ENCODE peak calls at places on chromosomes 7 and 10, in four cellular contexts. M, C, S and B are unnamed samples.

GRCh38 chr10:88661577-88661976 is 2.7 kb upstream of the LIPF start:
- DNase-seq in M (no peak), C (no peak), S (no peak), B (no peak)

GRCh38 chr10:6089334-6090219 is 743 bp downstream of the RBM17 start:
- DNase-seq in M (no peak), C (no peak), S (no peak), B (peak)

GRCh38 chr10:76336213-76336963 is 905.0 kb downstream of the LRMDA start:
- DNase-seq in M (no peak), C (no peak), S (no peak), B (peak)

GRCh38 chr10:3850999-3851937 is 66.3 kb upstream of the KLF6 start:
- DNase-seq in M (no peak), C (no peak), S (peak), B (peak)

GRCh38 chr7:50315739-50316671 is 11.5 kb downstream of the IKZF1 start:
- DNase-seq in M (no peak), C (no peak), S (no peak), B (no peak)

GRCh38 chr7:79462334-79462733 is 8.9 kb upstream of the MAGI2 start:
- DNase-seq in M (no peak), C (no peak), S (no peak), B (no peak)

GRCh38 chr7:2629740-2630681 is 1.8 kb upstream of the TTYH3 start:
- DNase-seq in M (no peak), C (no peak), S (no peak), B (peak)

GRCh38 chr7:14016950-14017349 is 27.5 kb upstream of the ETV1 start:
- DNase-seq in M (no peak), C (no peak), S (no peak), B (no peak)

GRCh38 chr10:93445097-93445960 is 36.8 kb downstream of the MYOF start:
- DNase-seq in M (peak), C (peak), S (no peak), B (peak)

GRCh38 chr7:156050636-156051569 is 238.6 kb upstream of the SHH start:
- DNase-seq in M (no peak), C (no peak), S (no peak), B (no peak)

GRCh38 chr7:35593896-35594295 is 101.0 kb downstream of the HERPUD2 start:
- DNase-seq in M (peak), C (peak), S (no peak), B (peak)

GRCh38 chr7:101399759-101400158 is 37.1 kb downstream of the COL26A1 start:
- DNase-seq in M (no peak), C (no peak), S (no peak), B (no peak)

GRCh38 chr10:48814933-48815332 is 124.7 kb downstream of the LRRC18 start:
- DNase-seq in M (no peak), C (no peak), S (no peak), B (no peak)

GRCh38 chr10:88131561-88132139 is 268.2 kb downstream of the PTEN start:
- DNase-seq in M (no peak), C (no peak), S (no peak), B (no peak)

GRCh38 chr7:74059681-74060588 is 23.7 kb upstream of the LIMK1 start:
- DNase-seq in M (no peak), C (no peak), S (no peak), B (no peak)

GRCh38 chr7:34823650-34824258 is 165.7 kb downstream of the NPSR1 start:
- DNase-seq in M (peak), C (no peak), S (no peak), B (peak)

GRCh38 chr7:140168816-140169215 is 8.0 kb downstream of the KDM7A start:
- DNase-seq in M (no peak), C (no peak), S (no peak), B (no peak)

GRCh38 chr10:58107506-58107905 is 160.2 kb downstream of the IPMK start:
- DNase-seq in M (no peak), C (no peak), S (no peak), B (no peak)

DNA sequence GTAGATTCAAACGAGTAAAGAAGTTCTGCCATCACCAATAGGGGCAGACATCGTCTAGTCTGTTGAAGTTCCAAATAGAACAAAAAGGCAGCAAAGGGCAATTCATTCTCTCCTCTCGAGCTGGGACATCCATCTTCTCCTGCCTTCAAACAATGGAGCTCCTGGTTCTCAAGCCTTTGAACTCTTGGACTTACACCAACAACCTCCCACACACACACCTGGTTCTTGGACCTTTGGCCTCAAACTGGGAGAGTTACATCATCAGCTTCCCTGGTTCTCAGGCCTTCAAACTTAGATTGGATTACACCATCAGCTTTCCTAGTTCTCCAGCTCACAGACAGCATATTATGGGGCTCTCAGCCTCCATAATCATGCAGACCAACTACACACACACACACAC is 9.8 kb upstream of the GIMAP5 start:
- DNase-seq in M (no peak), C (no peak), S (no peak), B (peak)
- TF ChIP-seq BRCA1 in M (no peak), C (no peak), S (no peak), B (no peak)

GRCh38 chr7:91034459-91035368 is 229.5 kb upstream of the FZD1 start:
- DNase-seq in M (peak), C (no peak), S (no peak), B (peak)
- TF ChIP-seq USF2 in M (no peak), C (no peak), S (no peak), B (no peak)

DNA sequence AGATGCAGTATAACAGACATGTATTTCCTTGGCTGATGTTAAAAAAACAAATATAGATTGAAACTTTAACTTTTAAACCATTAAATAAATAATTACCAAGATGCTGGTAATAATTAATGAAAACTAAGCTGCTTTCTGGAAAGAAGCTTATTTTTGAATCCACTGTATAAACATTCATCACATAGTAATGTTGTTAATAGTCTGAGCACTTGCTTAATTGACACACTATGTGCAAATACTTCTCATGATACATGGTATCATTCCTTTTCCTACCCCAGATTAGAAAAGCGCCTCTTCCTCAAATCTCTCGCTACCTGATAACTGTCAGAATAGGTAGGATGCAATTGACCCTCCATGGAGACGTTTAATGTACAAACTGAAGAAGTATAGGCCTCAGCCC is 15.0 kb upstream of the COL28A1 start:
- DNase-seq in M (no peak), C (no peak), S (no peak), B (no peak)
- TF ChIP-seq CBX5 in M (no peak), C (no peak), S (no peak), B (no peak)

GRCh38 chr10:119323085-119323670 is 115.8 kb downstream of the GRK5 start:
- DNase-seq in M (no peak), C (no peak), S (no peak), B (peak)
- TF ChIP-seq BRCA1 in M (no peak), C (no peak), S (no peak), B (no peak)

DNA sequence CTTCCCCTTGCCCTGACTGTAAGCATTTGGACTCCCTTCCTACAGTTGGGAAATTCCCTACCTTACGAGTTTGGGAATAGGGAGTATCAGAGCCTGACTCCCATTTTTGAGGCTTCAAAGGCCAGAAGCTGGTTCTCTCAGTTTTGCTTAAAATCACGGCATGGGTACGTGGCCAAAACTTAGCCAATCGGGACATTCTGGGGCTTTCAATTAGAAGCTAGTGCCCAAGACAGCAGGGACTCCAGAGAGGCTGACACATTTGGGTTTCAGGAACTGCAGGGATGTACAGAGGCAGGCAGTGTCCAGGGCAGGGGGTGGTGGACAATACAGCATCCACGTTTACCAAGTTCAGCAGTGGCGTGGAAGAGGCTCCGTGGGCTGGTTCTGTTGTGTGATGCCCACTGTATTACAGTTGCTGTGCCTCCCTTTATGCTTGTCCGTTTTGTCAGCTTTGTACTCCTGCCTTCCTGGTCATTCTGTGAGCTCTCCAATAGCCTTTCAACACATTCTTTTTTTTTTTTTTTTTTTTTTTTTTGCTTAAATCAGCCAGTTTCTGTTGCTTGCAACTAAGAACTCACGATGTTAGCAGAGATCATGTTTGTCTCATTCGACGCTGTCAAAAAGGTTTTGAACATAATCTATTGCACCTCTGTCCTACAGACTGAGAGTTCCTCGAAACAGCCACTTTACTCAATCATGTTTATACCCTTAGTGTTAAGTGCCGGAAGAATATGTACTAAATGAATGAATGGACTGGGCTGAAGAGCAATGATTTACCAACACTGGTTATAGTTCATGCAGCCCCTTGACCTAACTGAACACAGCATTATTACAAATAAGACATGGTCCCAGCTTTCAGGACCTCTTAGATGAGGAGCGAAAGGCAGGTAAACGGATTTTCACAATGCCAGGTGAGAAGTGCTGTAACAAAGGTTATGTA is 1.1 kb downstream of the GGCT start:
- DNase-seq in M (no peak), C (no peak), S (no peak), B (no peak)
- TF ChIP-seq USF2 in M (no peak), C (no peak), S (no peak), B (no peak)

DNA sequence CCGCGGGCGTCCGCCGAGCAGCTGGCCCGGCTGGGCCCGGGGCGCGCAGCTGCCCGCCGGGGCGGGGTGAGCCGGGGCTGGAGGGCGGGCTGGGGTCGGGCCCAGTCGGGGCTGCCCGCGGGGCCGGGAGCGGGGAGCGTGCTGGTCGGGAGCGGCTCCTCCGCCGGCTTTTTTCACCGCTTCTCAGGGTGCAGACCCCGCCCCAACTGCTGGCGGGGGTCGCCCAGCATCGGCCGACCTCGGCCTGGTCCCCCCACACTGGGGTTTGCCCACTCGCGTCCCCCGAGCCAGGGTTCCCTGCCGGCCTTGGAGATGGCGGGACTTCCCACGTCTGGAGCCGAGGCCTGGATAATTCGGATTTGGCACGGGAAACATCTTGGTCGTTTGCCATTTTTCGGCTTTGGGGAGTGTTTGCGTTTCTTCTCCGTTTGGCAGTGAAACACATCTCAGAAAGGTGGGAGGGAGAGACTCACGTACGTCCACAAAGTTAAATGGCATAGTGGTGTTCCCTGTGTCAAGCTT is 432 bp downstream of the TMEM248 start:
- DNase-seq in M (peak), C (no peak), S (no peak), B (no peak)
- TF ChIP-seq CBX5 in M (no peak), C (no peak), S (no peak), B (no peak)

DNA sequence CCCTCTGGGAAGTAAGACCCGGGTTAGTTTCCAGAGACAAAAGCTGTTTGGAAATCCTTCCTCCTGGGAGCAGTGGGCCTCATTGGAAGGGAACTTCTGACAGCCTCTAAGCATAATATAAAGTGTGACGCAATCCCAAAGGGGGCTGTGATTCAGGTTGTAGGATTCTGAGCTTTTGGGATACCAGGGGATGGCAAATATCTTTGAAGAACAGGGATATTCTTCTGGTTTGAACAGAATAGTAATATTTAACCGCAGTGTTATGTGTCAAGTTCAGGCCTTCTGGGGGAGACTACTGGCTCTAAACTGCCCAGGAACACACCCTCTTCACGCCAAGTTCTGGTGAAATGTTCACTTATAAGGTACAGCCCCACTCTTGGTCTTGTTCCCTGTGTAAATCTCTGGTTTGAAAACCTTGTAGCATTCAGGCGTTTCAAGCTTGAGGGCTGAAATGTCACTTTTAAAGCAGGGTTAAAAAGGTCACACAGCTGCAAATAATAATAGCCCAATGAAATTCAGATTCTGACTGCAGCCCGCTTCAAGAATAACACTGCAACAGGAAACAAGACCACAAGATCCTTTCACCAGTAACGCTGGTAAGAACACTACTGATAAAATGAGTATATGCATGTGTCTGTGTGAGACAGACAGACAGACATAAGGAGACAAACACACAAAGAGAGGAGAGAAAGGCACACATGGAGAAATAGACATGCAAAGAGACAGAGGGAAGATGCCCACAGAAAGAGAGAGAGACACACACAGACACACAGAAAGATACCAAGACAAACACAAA is 69.0 kb downstream of the CREB5 start:
- DNase-seq in M (no peak), C (no peak), S (peak), B (no peak)
- TF ChIP-seq BRCA1 in M (no peak), C (no peak), S (no peak), B (no peak)

GRCh38 chr10:97740613-97741012 is 3.7 kb downstream of the ZFYVE27 start:
- DNase-seq in M (no peak), C (no peak), S (no peak), B (no peak)
- TF ChIP-seq USF2 in M (no peak), C (no peak), S (no peak), B (no peak)